ENCODE peak calls at places on chromosomes 16 and 17, in seven cellular contexts. One of them, this sample, is unnamed.

GRCh38 chr16:578870-579405 is 9.2 kb downstream of the PIGQ start:
- DNase-seq in CD8-positive, alpha-beta T cell: peak
- DNase-seq in AG10803: peak
- DNase-seq in uterus: no peak
- DNase-seq in fibroblast of the aortic adventitia: peak
- DNase-seq in Caco-2: peak
- DNase-seq in tibial artery: peak
- DNase-seq in this sample: peak

GRCh38 chr17:73359255-73359816 is 47.5 kb upstream of the CDC42EP4 start:
- DNase-seq in Caco-2: no peak
- DNase-seq in tibial artery: no peak
- DNase-seq in fibroblast of the aortic adventitia: no peak
- DNase-seq in uterus: no peak
- DNase-seq in CD8-positive, alpha-beta T cell: no peak
- DNase-seq in AG10803: no peak
- DNase-seq in this sample: no peak

GRCh38 chr17:68514809-68515208 is 2.6 kb downstream of the PRKAR1A start:
- DNase-seq in Caco-2: no peak
- DNase-seq in tibial artery: no peak
- DNase-seq in CD8-positive, alpha-beta T cell: no peak
- DNase-seq in AG10803: peak
- DNase-seq in uterus: no peak
- DNase-seq in fibroblast of the aortic adventitia: peak
- DNase-seq in this sample: peak

GRCh38 chr17:57552114-57552601 is 192.9 kb downstream of the CCDC182 start:
- DNase-seq in uterus: peak
- DNase-seq in AG10803: no peak
- DNase-seq in CD8-positive, alpha-beta T cell: peak
- DNase-seq in fibroblast of the aortic adventitia: no peak
- DNase-seq in tibial artery: no peak
- DNase-seq in Caco-2: no peak
- DNase-seq in this sample: peak

GRCh38 chr16:75579435-75579834 is 13.3 kb downstream of the GABARAPL2 start:
- DNase-seq in AG10803: no peak
- DNase-seq in fibroblast of the aortic adventitia: no peak
- DNase-seq in tibial artery: no peak
- DNase-seq in CD8-positive, alpha-beta T cell: no peak
- DNase-seq in uterus: no peak
- DNase-seq in Caco-2: no peak
- DNase-seq in this sample: no peak

GRCh38 chr16:87540072-87540976 is 47.5 kb upstream of the ZCCHC14 start:
- DNase-seq in tibial artery: no peak
- DNase-seq in uterus: no peak
- DNase-seq in Caco-2: no peak
- DNase-seq in AG10803: no peak
- DNase-seq in CD8-positive, alpha-beta T cell: no peak
- DNase-seq in fibroblast of the aortic adventitia: peak
- DNase-seq in this sample: peak

GRCh38 chr16:89805136-89805905 is 11.1 kb downstream of the FANCA start:
- DNase-seq in Caco-2: no peak
- DNase-seq in AG10803: peak
- DNase-seq in fibroblast of the aortic adventitia: peak
- DNase-seq in uterus: no peak
- DNase-seq in CD8-positive, alpha-beta T cell: no peak
- DNase-seq in tibial artery: no peak
- DNase-seq in this sample: peak

GRCh38 chr16:68287276-68288251 is 23.2 kb downstream of the SLC7A6OS start:
- DNase-seq in uterus: peak
- DNase-seq in tibial artery: peak
- DNase-seq in CD8-positive, alpha-beta T cell: peak
- DNase-seq in Caco-2: no peak
- DNase-seq in AG10803: peak
- DNase-seq in fibroblast of the aortic adventitia: peak
- DNase-seq in this sample: peak

GRCh38 chr17:2071421-2072281 is 16.7 kb downstream of the HIC1 start:
- DNase-seq in tibial artery: no peak
- DNase-seq in Caco-2: no peak
- DNase-seq in CD8-positive, alpha-beta T cell: no peak
- DNase-seq in AG10803: peak
- DNase-seq in uterus: peak
- DNase-seq in fibroblast of the aortic adventitia: no peak
- DNase-seq in this sample: peak

GRCh38 chr16:87736003-87736382 is 29.8 kb downstream of the KLHDC4 start:
- DNase-seq in Caco-2: no peak
- DNase-seq in tibial artery: no peak
- DNase-seq in CD8-positive, alpha-beta T cell: no peak
- DNase-seq in fibroblast of the aortic adventitia: no peak
- DNase-seq in uterus: no peak
- DNase-seq in AG10803: no peak
- DNase-seq in this sample: no peak

GRCh38 chr16:3170440-3171180 is 17.4 kb upstream of the OR1F1 start:
- DNase-seq in uterus: no peak
- DNase-seq in fibroblast of the aortic adventitia: no peak
- DNase-seq in AG10803: no peak
- DNase-seq in CD8-positive, alpha-beta T cell: no peak
- DNase-seq in tibial artery: no peak
- DNase-seq in Caco-2: no peak
- DNase-seq in this sample: no peak

GRCh38 chr17:45985447-45985846 is 13.6 kb upstream of the STH start:
- DNase-seq in CD8-positive, alpha-beta T cell: no peak
- DNase-seq in fibroblast of the aortic adventitia: no peak
- DNase-seq in AG10803: no peak
- DNase-seq in uterus: no peak
- DNase-seq in tibial artery: no peak
- DNase-seq in Caco-2: no peak
- DNase-seq in this sample: no peak

GRCh38 chr16:79170565-79171242 is 429.8 kb downstream of the MAF start:
- DNase-seq in fibroblast of the aortic adventitia: no peak
- DNase-seq in uterus: peak
- DNase-seq in CD8-positive, alpha-beta T cell: no peak
- DNase-seq in tibial artery: no peak
- DNase-seq in Caco-2: no peak
- DNase-seq in AG10803: no peak
- DNase-seq in this sample: peak

GRCh38 chr17:57940217-57940616 is 15.0 kb downstream of the CUEDC1 start:
- DNase-seq in Caco-2: no peak
- DNase-seq in fibroblast of the aortic adventitia: no peak
- DNase-seq in tibial artery: no peak
- DNase-seq in uterus: no peak
- DNase-seq in AG10803: no peak
- DNase-seq in CD8-positive, alpha-beta T cell: no peak
- DNase-seq in this sample: no peak

GRCh38 chr17:13067629-13068303 is 49.9 kb upstream of the ELAC2 start:
- DNase-seq in Caco-2: no peak
- DNase-seq in uterus: no peak
- DNase-seq in CD8-positive, alpha-beta T cell: no peak
- DNase-seq in tibial artery: no peak
- DNase-seq in AG10803: no peak
- DNase-seq in fibroblast of the aortic adventitia: no peak
- DNase-seq in this sample: no peak

GRCh38 chr16:7140899-7141298 is 191.7 kb upstream of the RBFOX1 start:
- DNase-seq in uterus: no peak
- DNase-seq in Caco-2: no peak
- DNase-seq in CD8-positive, alpha-beta T cell: no peak
- DNase-seq in tibial artery: no peak
- DNase-seq in AG10803: no peak
- DNase-seq in fibroblast of the aortic adventitia: no peak
- DNase-seq in this sample: no peak

DNA sequence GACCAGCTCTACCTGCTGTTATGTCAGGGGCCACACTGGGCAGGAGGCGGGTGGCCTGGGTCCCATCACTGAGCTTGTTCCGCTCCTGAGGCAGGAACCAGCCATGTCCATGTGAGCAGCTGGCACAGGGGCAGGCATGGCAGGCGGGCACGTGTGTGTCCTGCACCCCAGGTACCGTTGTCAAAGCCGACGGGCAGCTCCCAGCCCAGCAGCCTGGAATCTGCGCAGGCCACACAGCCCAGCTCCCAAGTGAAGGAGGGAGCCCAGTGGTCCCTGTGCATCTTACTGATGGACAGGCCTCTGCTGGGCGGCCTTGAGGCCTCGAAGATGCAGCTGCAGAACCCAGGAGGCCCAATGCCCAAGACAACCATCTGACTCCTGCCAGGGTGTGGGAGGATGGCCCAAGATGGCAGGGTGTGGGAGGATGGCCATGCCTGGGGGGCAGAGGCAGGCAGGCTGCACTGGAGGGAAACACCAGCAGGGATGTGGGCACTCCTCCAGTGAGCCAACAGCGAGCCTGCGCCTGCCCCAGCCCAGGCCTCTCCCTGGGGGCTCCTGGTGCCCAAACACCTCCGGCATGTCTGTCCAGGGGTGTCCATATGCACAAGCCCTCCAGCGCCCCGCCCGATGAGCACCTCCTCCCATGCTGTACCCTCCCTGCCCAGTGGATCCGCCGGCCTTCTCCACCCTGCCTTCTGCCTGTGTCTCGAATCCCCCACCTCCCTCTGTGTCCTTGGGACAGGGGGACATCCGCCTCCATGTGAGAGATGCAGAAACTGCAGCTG is 12.8 kb downstream of the FAM83G start:
- DNase-seq in AG10803: no peak
- DNase-seq in uterus: no peak
- DNase-seq in Caco-2: no peak
- DNase-seq in tibial artery: no peak
- DNase-seq in fibroblast of the aortic adventitia: no peak
- DNase-seq in CD8-positive, alpha-beta T cell: no peak
- DNase-seq in this sample: no peak
- H3K4me3 ChIP-seq in AG10803: no peak
- H3K4me3 ChIP-seq in uterus: no peak
- H3K4me3 ChIP-seq in Caco-2: no peak
- H3K4me3 ChIP-seq in tibial artery: no peak
- H3K4me3 ChIP-seq in fibroblast of the aortic adventitia: no peak
- H3K4me3 ChIP-seq in CD8-positive, alpha-beta T cell: no peak
- H3K4me3 ChIP-seq in this sample: no peak

GRCh38 chr16:28181557-28181914 is 30.2 kb downstream of the XPO6 start:
- DNase-seq in AG10803: peak
- DNase-seq in uterus: peak
- DNase-seq in tibial artery: no peak
- DNase-seq in Caco-2: peak
- DNase-seq in fibroblast of the aortic adventitia: peak
- DNase-seq in CD8-positive, alpha-beta T cell: no peak
- DNase-seq in this sample: peak

GRCh38 chr16:28182183-28182582 is 29.6 kb downstream of the XPO6 start:
- DNase-seq in fibroblast of the aortic adventitia: no peak
- DNase-seq in AG10803: peak
- DNase-seq in CD8-positive, alpha-beta T cell: no peak
- DNase-seq in Caco-2: no peak
- DNase-seq in tibial artery: no peak
- DNase-seq in uterus: no peak
- DNase-seq in this sample: peak

GRCh38 chr16:28175715-28176114 is 36.0 kb downstream of the XPO6 start:
- DNase-seq in CD8-positive, alpha-beta T cell: no peak
- DNase-seq in AG10803: no peak
- DNase-seq in tibial artery: no peak
- DNase-seq in fibroblast of the aortic adventitia: no peak
- DNase-seq in Caco-2: no peak
- DNase-seq in uterus: no peak
- DNase-seq in this sample: no peak

GRCh38 chr16:28180660-28181556 is 30.9 kb downstream of the XPO6 start:
- DNase-seq in fibroblast of the aortic adventitia: peak
- DNase-seq in AG10803: peak
- DNase-seq in uterus: no peak
- DNase-seq in tibial artery: no peak
- DNase-seq in Caco-2: no peak
- DNase-seq in CD8-positive, alpha-beta T cell: no peak
- DNase-seq in this sample: peak

GRCh38 chr16:28179354-28179753 is 32.4 kb downstream of the XPO6 start:
- DNase-seq in uterus: no peak
- DNase-seq in CD8-positive, alpha-beta T cell: no peak
- DNase-seq in Caco-2: no peak
- DNase-seq in AG10803: no peak
- DNase-seq in fibroblast of the aortic adventitia: no peak
- DNase-seq in tibial artery: no peak
- DNase-seq in this sample: no peak
- TF ChIP-seq CTCF in uterus: no peak
- TF ChIP-seq CTCF in CD8-positive, alpha-beta T cell: no peak
- TF ChIP-seq CTCF in Caco-2: no peak
- TF ChIP-seq CTCF in AG10803: no peak
- TF ChIP-seq CTCF in fibroblast of the aortic adventitia: no peak
- TF ChIP-seq CTCF in tibial artery: no peak
- TF ChIP-seq CTCF in this sample: no peak

GRCh38 chr17:76540381-76541300 is 797 bp downstream of the PRCD start:
- DNase-seq in tibial artery: peak
- DNase-seq in AG10803: peak
- DNase-seq in Caco-2: peak
- DNase-seq in uterus: peak
- DNase-seq in CD8-positive, alpha-beta T cell: no peak
- DNase-seq in fibroblast of the aortic adventitia: peak
- DNase-seq in this sample: peak
- H3K4me3 ChIP-seq in tibial artery: peak
- H3K4me3 ChIP-seq in AG10803: peak
- H3K4me3 ChIP-seq in Caco-2: peak
- H3K4me3 ChIP-seq in uterus: peak
- H3K4me3 ChIP-seq in CD8-positive, alpha-beta T cell: no peak
- H3K4me3 ChIP-seq in fibroblast of the aortic adventitia: peak
- H3K4me3 ChIP-seq in this sample: peak

GRCh38 chr16:88736088-88736487 is 29.8 kb downstream of the CTU2 start:
- DNase-seq in CD8-positive, alpha-beta T cell: no peak
- DNase-seq in AG10803: no peak
- DNase-seq in fibroblast of the aortic adventitia: no peak
- DNase-seq in Caco-2: no peak
- DNase-seq in uterus: no peak
- DNase-seq in tibial artery: no peak
- DNase-seq in this sample: no peak
- TF ChIP-seq CTCF in CD8-positive, alpha-beta T cell: no peak
- TF ChIP-seq CTCF in AG10803: no peak
- TF ChIP-seq CTCF in fibroblast of the aortic adventitia: no peak
- TF ChIP-seq CTCF in Caco-2: no peak
- TF ChIP-seq CTCF in uterus: no peak
- TF ChIP-seq CTCF in tibial artery: no peak
- TF ChIP-seq CTCF in this sample: no peak

This sample was measured in choroid plexus epithelial cell.